ENCODE peak calls at places on chromosome 9, in six cellular contexts. W is EL; H is AG10803; V is non-pigmented ciliary epithelial cell; U is activated CD4-positive, alpha-beta T cell treated with anti-CD3 and anti-CD28 coated beads, Interleukin-2, amount 10 ng/mL, durations not matched to agents 7 days and 5 days; C is activated CD4-positive, CD25-positive, alpha-beta regulatory T cell treated with anti-CD3 and anti-CD28 coated beads, Interleukin-2, amount 50 U/mL, for 72 hours. A is an unnamed sample.

GRCh38 chr9:77819672-77820071 is 171.6 kb upstream of the GNA14 start:
- DNase-seq in U (no peak), H (peak), W (no peak), C (no peak), V (no peak), A (no peak)

GRCh38 chr9:76415731-76416130 is 21.5 kb upstream of the RFK start:
- DNase-seq in U (no peak), W (peak), C (no peak), H (peak), V (no peak), A (peak)

GRCh38 chr9:124781967-124782660 is 5.2 kb downstream of the OLFML2A start:
- DNase-seq in V (no peak), H (no peak), C (no peak), U (no peak), W (no peak), A (no peak)

GRCh38 chr9:123322771-123323481 is 33.1 kb upstream of the CRB2 start:
- DNase-seq in W (no peak), C (peak), U (peak), V (no peak), H (no peak), A (no peak)

GRCh38 chr9:133585481-133586367 is 23.5 kb downstream of the FAM163B start:
- DNase-seq in W (peak), H (peak), U (no peak), C (no peak), V (no peak), A (no peak)

GRCh38 chr9:89802809-89803355 is 198.1 kb downstream of the GADD45G start:
- DNase-seq in H (no peak), C (no peak), U (no peak), W (no peak), V (no peak), A (no peak)

GRCh38 chr9:128411373-128412119 is 9.1 kb upstream of the CERCAM start:
- DNase-seq in V (no peak), W (no peak), H (no peak), U (no peak), C (no peak), A (peak)

GRCh38 chr9:14256588-14256987 is 57.4 kb downstream of the NFIB start:
- DNase-seq in W (no peak), V (no peak), U (no peak), H (no peak), C (no peak), A (no peak)

GRCh38 chr9:95852059-95853032 is 23.1 kb upstream of the ERCC6L2 start:
- DNase-seq in W (peak), V (no peak), C (no peak), U (no peak), H (peak), A (peak)

GRCh38 chr9:37034320-37034937 is 361 bp upstream of the PAX5 start:
- DNase-seq in V (no peak), H (no peak), C (no peak), W (peak), U (no peak), A (no peak)

GRCh38 chr9:110744753-110745522 is 76.3 kb downstream of the MUSK start:
- DNase-seq in U (no peak), W (peak), V (peak), H (peak), C (no peak), A (peak)

GRCh38 chr9:18274693-18275092 is 199.3 kb upstream of the ADAMTSL1 start:
- DNase-seq in C (no peak), V (no peak), H (no peak), W (no peak), U (no peak), A (peak)

GRCh38 chr9:84170521-84171141 is 169.9 kb downstream of the SLC28A3 start:
- DNase-seq in V (peak), U (no peak), H (peak), C (no peak), W (peak), A (peak)

GRCh38 chr9:138048184-138048583 is 170.6 kb downstream of the CACNA1B start:
- DNase-seq in U (no peak), V (no peak), C (no peak), H (no peak), W (no peak), A (no peak)

GRCh38 chr9:87657190-87657589 is 68.7 kb upstream of the CTSL start:
- DNase-seq in U (no peak), W (peak), C (no peak), H (no peak), V (peak), A (no peak)

GRCh38 chr9:77013932-77014596 is 5.4 kb upstream of the FOXB2 start:
- DNase-seq in W (no peak), V (no peak), U (no peak), C (no peak), H (no peak), A (no peak)

GRCh38 chr9:116027511-116027910 is 126.1 kb upstream of the PAPPA start:
- DNase-seq in C (no peak), W (peak), V (peak), U (no peak), H (peak), A (peak)

GRCh38 chr9:136965771-136966484 is 11.4 kb upstream of the PTGDS start:
- DNase-seq in C (no peak), V (no peak), H (no peak), W (no peak), U (peak), A (no peak)

GRCh38 chr9:88748566-88749238 is 213.7 kb downstream of the NXNL2 start:
- DNase-seq in W (peak), V (no peak), H (peak), C (no peak), U (no peak), A (peak)

GRCh38 chr9:92270511-92270910 is 23.0 kb downstream of the IARS1 start:
- DNase-seq in W (no peak), U (no peak), H (no peak), C (no peak), V (no peak), A (no peak)

GRCh38 chr9:35481347-35481975 is 8.4 kb upstream of the RUSC2 start:
- DNase-seq in C (no peak), H (peak), U (peak), W (peak), V (peak), A (peak)

GRCh38 chr9:126049088-126049487 is 277.5 kb upstream of the MVB12B start:
- DNase-seq in U (no peak), V (no peak), H (no peak), W (no peak), C (no peak), A (no peak)

GRCh38 chr9:116661037-116661954 is 25.8 kb upstream of the TRIM32 start:
- DNase-seq in C (no peak), W (peak), H (peak), V (peak), U (no peak), A (peak)